ENCODE peak calls at places on chromosome 2, in eight cellular contexts. B is activated CD8-positive, alpha-beta T cell treated with anti-CD3 and anti-CD28 coated beads for 36 hours; O is tibial artery; J is anterior cingulate cortex; Z is Daoy; X is psoas muscle; C is kidney epithelial cell; D is stimulated activated CD4-positive, alpha-beta T cell treated with anti-CD3 and anti-CD28 coated beads, Interleukin-15, amount 100 ng/mL, for 1 hour. H is an unnamed sample.

GRCh38 chr2:121897335-121897970 is 142.0 kb downstream of the TSN start:
- DNase-seq in Z (peak), O (no peak), J (no peak), X (no peak), D (no peak), B (peak), C (no peak), H (no peak)

GRCh38 chr2:7725132-7725849 is 808.1 kb downstream of the RNF144A start:
- DNase-seq in C (no peak), B (peak), J (no peak), X (no peak), D (no peak), O (no peak), Z (no peak), H (peak)

GRCh38 chr2:134314656-134315377 is 60.9 kb downstream of the MGAT5 start:
- DNase-seq in Z (no peak), J (no peak), X (no peak), C (no peak), B (no peak), O (no peak), D (no peak), H (no peak)

GRCh38 chr2:61114147-61114546 is 47.8 kb upstream of the C2orf74 start:
- DNase-seq in J (no peak), Z (no peak), X (no peak), O (no peak), C (no peak), D (no peak), B (no peak), H (no peak)

GRCh38 chr2:196335238-196335637 is 163.9 kb upstream of the STK17B start:
- DNase-seq in Z (peak), J (no peak), O (no peak), C (no peak), X (no peak), B (no peak), D (no peak), H (no peak)

GRCh38 chr2:201357216-201357615 is at the start of gene FLACC1:
- DNase-seq in C (peak), D (no peak), O (no peak), Z (peak), J (no peak), X (no peak), B (no peak), H (peak)

GRCh38 chr2:17830053-17831034 is 14.1 kb downstream of the MSGN1 start:
- DNase-seq in Z (peak), O (no peak), C (peak), B (peak), J (peak), X (peak), D (peak), H (peak)

GRCh38 chr2:217360781-217361485 is 501.1 kb upstream of the TNP1 start:
- DNase-seq in X (peak), C (peak), O (peak), D (no peak), J (no peak), B (no peak), Z (peak), H (no peak)

GRCh38 chr2:71275939-71276310 is 49.0 kb upstream of the PAIP2B start:
- DNase-seq in X (no peak), O (no peak), D (no peak), Z (no peak), B (no peak), C (no peak), J (no peak), H (no peak)

GRCh38 chr2:39521876-39522517 is 84.9 kb upstream of the MAP4K3 start:
- DNase-seq in X (no peak), J (no peak), Z (no peak), D (no peak), O (no peak), C (no peak), B (no peak), H (no peak)

GRCh38 chr2:63740943-63741342 is 100.8 kb upstream of the UGP2 start:
- DNase-seq in J (no peak), Z (no peak), D (no peak), B (no peak), O (no peak), X (no peak), C (peak), H (no peak)